ENCODE peak calls at places on chromosomes 1 and 21, in five cellular contexts. P is spleen, C is iris pigment epithelial cell, H is NCI-H1105, X is aorta. W is an unnamed sample.
A peak's percentile ranks its signal among the peaks of the same experiment; 100 is the strongest.

GRCh38 chr1:154158307-154159125 is 3.6 kb upstream of the NUP210L start:
- DNase-seq in H (no peak), X (no peak), P (no peak), C (no peak), W (no peak)

GRCh38 chr21:42844411-42845113 is 34.8 kb downstream of the WDR4 start:
- DNase-seq in H (no peak), C (no peak), X (peak; percentile 64), P (peak; percentile 70), W (no peak)

GRCh38 chr1:243268751-243269460 is 13.1 kb downstream of the SDCCAG8 start:
- DNase-seq in H (no peak), P (no peak), C (no peak), X (no peak), W (no peak)

GRCh38 chr1:235648954-235649721 is 446 bp downstream of the GNG4 start:
- DNase-seq in P (peak; percentile 82), C (peak; percentile 75), H (peak; percentile 40), X (peak; percentile 84), W (no peak)

GRCh38 chr1:35490250-35490649 is 67.0 kb downstream of the KIAA0319L start:
- DNase-seq in H (no peak), X (no peak), P (no peak), C (no peak), W (no peak)

GRCh38 chr1:6581561-6582305 is 1.9 kb downstream of the ZBTB48 start:
- DNase-seq in H (no peak), C (no peak), P (peak; percentile 85), X (no peak), W (no peak)

GRCh38 chr1:57881696-57882095 is 457.8 kb upstream of the DAB1 start:
- DNase-seq in H (no peak), C (no peak), P (no peak), X (no peak), W (no peak)

GRCh38 chr1:78092686-78093085 is 46.9 kb downstream of the GIPC2 start:
- DNase-seq in X (no peak), P (no peak), H (no peak), C (peak; percentile 57), W (no peak)

GRCh38 chr1:153260473-153260979 is 1.0 kb downstream of the LORICRIN start:
- DNase-seq in P (no peak), X (no peak), C (no peak), H (no peak), W (no peak)

GRCh38 chr1:87956072-87956471 is 627.4 kb downstream of the LMO4 start:
- DNase-seq in P (no peak), H (no peak), X (peak; percentile 86), C (peak; percentile 95), W (no peak)

GRCh38 chr1:19811206-19811851 is 3.8 kb downstream of the RNF186 start:
- DNase-seq in C (peak; percentile 48), P (no peak), X (peak; percentile 84), H (no peak), W (peak; percentile 39)

GRCh38 chr1:152190589-152190988 is 31.6 kb upstream of the RPTN start:
- DNase-seq in X (no peak), H (no peak), C (peak; percentile 84), P (no peak), W (no peak)

GRCh38 chr1:114021665-114022099 is 42.4 kb downstream of the OLFML3 start:
- DNase-seq in X (no peak), H (no peak), P (no peak), C (peak; percentile 7), W (no peak)

GRCh38 chr1:59013276-59013927 is 229.6 kb upstream of the JUN start:
- DNase-seq in P (peak; percentile 82), H (no peak), X (no peak), C (peak; percentile 61), W (no peak)

GRCh38 chr1:9996624-9997582 is at the start of gene RBP7:
- DNase-seq in X (peak; percentile 80), C (no peak), H (no peak), P (peak; percentile 88), W (no peak)

GRCh38 chr1:228695015-228695955 is 40.0 kb upstream of the RHOU start:
- DNase-seq in X (no peak), P (no peak), H (no peak), C (no peak), W (no peak)

GRCh38 chr1:235002706-235003300 is 125.8 kb downstream of the TOMM20 start:
- DNase-seq in X (no peak), P (no peak), H (no peak), C (no peak), W (no peak)

GRCh38 chr1:27026621-27027574 is 14.2 kb upstream of the TENT5B start:
- DNase-seq in P (no peak), X (peak; percentile 92), H (no peak), C (peak; percentile 80), W (no peak)

GRCh38 chr21:31220567-31220966 is 123.5 kb downstream of the TIAM1 start:
- DNase-seq in H (peak; percentile 33), X (no peak), C (no peak), P (no peak), W (peak; percentile 76)

GRCh38 chr1:212525479-212526110 is 83.0 kb upstream of the ATF3 start:
- DNase-seq in H (no peak), X (no peak), C (peak; percentile 66), P (no peak), W (no peak)

GRCh38 chr1:227808566-227808965 is 6.9 kb upstream of the PRSS38 start:
- DNase-seq in X (no peak), H (no peak), C (no peak), P (no peak), W (no peak)

GRCh38 chr1:236072001-236072400 is 7.1 kb upstream of the NID1 start:
- DNase-seq in P (no peak), H (no peak), X (no peak), C (no peak), W (no peak)

GRCh38 chr21:44296103-44296519 is 3.7 kb upstream of the PFKL start:
- DNase-seq in H (no peak), P (no peak), X (no peak), C (no peak), W (no peak)

GRCh38 chr1:14115976-14116375 is 416.0 kb downstream of the PRDM2 start:
- DNase-seq in P (no peak), C (no peak), H (no peak), X (no peak), W (no peak)

GRCh38 chr1:39205102-39205780 is 746 bp downstream of the MACF1 start:
- DNase-seq in H (no peak), C (peak; percentile 87), X (no peak), P (peak; percentile 85), W (no peak)

GRCh38 chr1:237901284-237901870 is 10.7 kb upstream of the ZP4 start:
- DNase-seq in X (no peak), H (no peak), C (peak; percentile 12), P (no peak), W (no peak)

GRCh38 chr21:46243325-46243724 is 14.8 kb upstream of the LSS start:
- DNase-seq in C (no peak), P (no peak), X (peak; percentile 59), H (no peak), W (no peak)

GRCh38 chr1:107620753-107621152 is 344.2 kb downstream of the VAV3 start:
- DNase-seq in P (no peak), H (no peak), X (no peak), C (no peak), W (no peak)

GRCh38 chr1:228691926-228692325 is 43.4 kb upstream of the RHOU start:
- DNase-seq in X (no peak), H (peak; percentile 39), C (peak; percentile 54), P (no peak), W (peak; percentile 19)

GRCh38 chr1:36008546-36009197 is 75.2 kb upstream of the TEKT2 start:
- DNase-seq in H (no peak), X (no peak), P (no peak), C (peak; percentile 95), W (no peak)

GRCh38 chr1:224632381-224632871 is 16.3 kb downstream of the CNIH3 start:
- DNase-seq in H (no peak), C (peak; percentile 86), X (no peak), P (no peak), W (no peak)

GRCh38 chr1:110890474-110891196 is 17.7 kb downstream of the CD53 start:
- DNase-seq in X (no peak), P (no peak), C (no peak), H (no peak), W (no peak)

W was measured in NCI-H1930.